ENCODE peak calls at places on chromosomes 2 and 18, in four cellular contexts. C, D, O and K are unnamed samples.

GRCh38 chr18:26002375-26002774 is 88.0 kb downstream of the SS18 start:
- DNase-seq in C (no peak), D (no peak), O (no peak), K (no peak)

GRCh38 chr2:148244593-148245292 is 223.9 kb downstream of the MBD5 start:
- DNase-seq in C (no peak), D (peak; percentile 21), O (no peak), K (no peak)

GRCh38 chr2:112811276-112811831 is 25.2 kb downstream of the IL1B start:
- DNase-seq in C (no peak), D (no peak), O (no peak), K (no peak)

GRCh38 chr2:214628091-214628490 is 181.4 kb downstream of the BARD1 start:
- DNase-seq in C (no peak), D (no peak), O (no peak), K (no peak)

GRCh38 chr2:181772334-181772733 is 92.0 kb upstream of the NEUROD1 start:
- DNase-seq in C (no peak), D (no peak), O (no peak), K (no peak)

GRCh38 chr2:212904646-212905045 is 246.8 kb downstream of the IKZF2 start:
- DNase-seq in C (no peak), D (no peak), O (no peak), K (no peak)

GRCh38 chr2:165474621-165475269 is 5.2 kb downstream of the CSRNP3 start:
- DNase-seq in C (no peak), D (no peak), O (no peak), K (no peak)

GRCh38 chr2:225040862-225041209 is 1.4 kb downstream of the DOCK10 start:
- DNase-seq in C (peak; percentile 54), D (no peak), O (no peak), K (no peak)

GRCh38 chr2:119691189-119691588 is 12.2 kb downstream of the TMEM177 start:
- DNase-seq in C (no peak), D (no peak), O (no peak), K (no peak)

GRCh38 chr2:121285926-121286325 is 924 bp upstream of the TFCP2L1 start:
- DNase-seq in C (peak; percentile 2), D (no peak), O (no peak), K (no peak)

GRCh38 chr2:99867690-99868089 is 274.7 kb downstream of the AFF3 start:
- DNase-seq in C (peak; percentile 65), D (no peak), O (no peak), K (no peak)

GRCh38 chr2:206232287-206233035 is 42.0 kb upstream of the ZDBF2 start:
- DNase-seq in C (no peak), D (no peak), O (no peak), K (no peak)

GRCh38 chr2:142825861-142826260 is 51.6 kb upstream of the KYNU start:
- DNase-seq in C (no peak), D (no peak), O (no peak), K (no peak)

GRCh38 chr18:75090336-75090735 is 118.6 kb downstream of the PTGR3 start:
- DNase-seq in C (peak; percentile 25), D (no peak), O (no peak), K (no peak)

GRCh38 chr2:115071534-115071933 is 629.1 kb downstream of the DPP10 start:
- DNase-seq in C (no peak), D (no peak), O (no peak), K (no peak)

GRCh38 chr2:144285324-144285723 is 234.6 kb downstream of the ZEB2 start:
- DNase-seq in C (no peak), D (no peak), O (no peak), K (no peak)

GRCh38 chr18:48826271-48826670 is 124.5 kb downstream of the SMAD7 start:
- DNase-seq in C (peak; percentile 35), D (no peak), O (no peak), K (no peak)

DNA sequence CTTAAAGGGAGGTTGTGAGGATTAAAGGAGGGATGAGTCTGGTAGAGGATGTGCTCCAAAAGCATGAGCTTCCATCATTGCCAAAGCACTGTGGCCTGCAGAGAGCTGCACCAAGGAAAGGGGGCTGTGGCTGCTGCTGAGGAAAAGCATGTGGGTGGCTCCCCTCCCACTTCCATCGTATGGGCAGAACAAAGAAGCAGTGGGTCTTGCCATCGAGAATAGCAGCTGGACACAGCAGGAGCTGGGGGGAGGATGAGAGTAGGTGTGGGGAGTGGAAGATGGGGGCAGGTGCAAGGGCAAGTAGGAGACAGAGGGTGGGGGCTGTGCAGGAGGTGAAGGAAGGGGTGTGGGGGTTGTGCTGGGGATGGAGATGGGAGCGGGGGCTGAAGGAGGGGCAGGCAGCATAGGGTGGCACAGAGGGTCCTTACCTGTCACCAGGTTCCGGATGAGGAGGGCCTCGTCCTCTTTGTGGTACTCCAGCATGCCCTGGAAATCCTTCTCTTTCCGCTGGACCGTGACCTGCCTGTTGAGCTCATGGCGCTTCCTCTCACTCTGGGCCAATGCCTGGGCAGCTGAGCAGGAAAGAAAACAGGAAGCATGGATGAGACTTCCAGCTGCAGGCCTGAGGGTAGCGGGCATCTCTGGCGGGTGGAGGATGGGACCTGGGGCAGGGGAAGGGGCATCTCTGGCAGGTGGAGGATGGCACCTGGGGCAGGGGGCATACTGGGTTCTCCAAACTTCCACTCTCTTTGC is 33.6 kb upstream of the ACAA2 start:
- DNase-seq in C (no peak), D (no peak), O (no peak), K (no peak)
- TF ChIP-seq POLR2A in C (no peak), D (no peak), O (no peak), K (no peak)

DNA sequence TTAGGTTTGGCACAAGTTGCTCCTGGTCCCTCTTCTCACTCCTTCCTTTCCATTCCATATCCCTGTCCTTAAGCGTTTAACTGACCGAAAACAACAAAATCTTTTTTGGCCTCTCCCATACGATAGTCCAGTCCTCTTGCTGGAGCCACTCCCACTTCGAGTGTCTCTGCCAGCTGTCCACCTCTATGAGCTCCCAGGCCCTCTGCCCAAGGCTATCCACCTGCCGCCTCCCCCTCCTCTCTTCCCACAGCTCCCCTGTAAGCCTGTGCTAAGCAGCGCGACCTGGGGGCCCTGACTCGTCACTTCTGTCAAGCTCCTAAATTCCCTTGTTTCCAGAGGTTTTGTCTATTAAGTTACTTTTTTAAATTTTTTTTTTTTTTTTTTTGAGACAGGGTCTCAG is 47.0 kb upstream of the FOSL2 start:
- DNase-seq in C (no peak), D (no peak), O (no peak), K (no peak)
- TF ChIP-seq POLR2A in C (no peak), D (no peak), O (no peak), K (no peak)

GRCh38 chr2:126776701-126777619 is 121.0 kb downstream of the GYPC start:
- DNase-seq in C (peak; percentile 91), D (peak; percentile 77), O (peak; percentile 77), K (peak; percentile 95)
- TF ChIP-seq POLR2A in C (no peak), D (no peak), O (no peak), K (no peak)

DNA sequence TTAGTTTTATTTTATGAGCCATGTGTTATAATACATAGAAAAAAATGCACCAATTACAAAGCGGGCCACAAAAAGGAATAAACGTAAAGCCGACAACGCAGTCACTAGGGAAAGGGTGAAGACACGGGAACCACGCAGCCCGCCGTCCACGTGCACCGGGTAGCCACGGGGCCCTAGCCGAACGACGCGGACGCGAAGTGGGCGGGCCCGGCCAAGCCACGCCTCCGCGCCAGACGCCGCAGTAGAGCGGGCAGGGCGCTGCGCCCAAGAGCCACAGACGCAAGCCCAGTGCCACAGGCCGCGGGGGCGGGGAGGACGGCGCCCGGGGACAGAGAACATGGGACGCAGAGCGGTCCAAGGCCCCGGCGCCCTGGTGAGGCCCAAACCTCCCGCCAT is at the start of gene DUSP28:
- DNase-seq in C (peak; percentile 97), D (peak; percentile 95), O (peak; percentile 86), K (peak; percentile 97)
- TF ChIP-seq POLR2A in C (peak; percentile 97), D (peak; percentile 91), O (peak; percentile 80), K (peak; percentile 72)

GRCh38 chr2:24922556-24922955 is 2.5 kb upstream of the ADCY3 start:
- DNase-seq in C (no peak), D (no peak), O (no peak), K (no peak)

GRCh38 chr2:24919100-24919976 is 699 bp downstream of the ADCY3 start:
- DNase-seq in C (no peak), D (peak; percentile 41), O (peak; percentile 67), K (no peak)

GRCh38 chr2:24920813-24921441 is 890 bp upstream of the ADCY3 start:
- DNase-seq in C (no peak), D (peak; percentile 42), O (no peak), K (no peak)

GRCh38 chr2:24918326-24919099 is 1.5 kb downstream of the ADCY3 start:
- DNase-seq in C (no peak), D (no peak), O (no peak), K (no peak)

GRCh38 chr2:24919977-24920812 is at the start of gene ADCY3:
- DNase-seq in C (no peak), D (peak; percentile 73), O (peak; percentile 84), K (no peak)
- TF ChIP-seq POLR2A in C (no peak), D (no peak), O (no peak), K (no peak)

GRCh38 chr2:25673170-25674002 is at the start of gene DTNB:
- DNase-seq in C (peak; percentile 88), D (peak; percentile 84), O (peak; percentile 76), K (peak; percentile 87)
- TF ChIP-seq POLR2A in C (peak; percentile 47), D (peak; percentile 64), O (no peak), K (no peak)

GRCh38 chr2:174011796-174012195 is 46.6 kb upstream of the SP3 start:
- DNase-seq in C (no peak), D (no peak), O (no peak), K (no peak)

GRCh38 chr2:174014699-174015070 is 49.5 kb upstream of the SP3 start:
- DNase-seq in C (no peak), D (no peak), O (no peak), K (no peak)

GRCh38 chr2:174012347-174013309 is 47.5 kb upstream of the SP3 start:
- DNase-seq in C (peak; percentile 76), D (no peak), O (peak; percentile 48), K (peak; percentile 94)

GRCh38 chr2:174014021-174014698 is 49.0 kb upstream of the SP3 start:
- DNase-seq in C (no peak), D (no peak), O (no peak), K (no peak)

DNA sequence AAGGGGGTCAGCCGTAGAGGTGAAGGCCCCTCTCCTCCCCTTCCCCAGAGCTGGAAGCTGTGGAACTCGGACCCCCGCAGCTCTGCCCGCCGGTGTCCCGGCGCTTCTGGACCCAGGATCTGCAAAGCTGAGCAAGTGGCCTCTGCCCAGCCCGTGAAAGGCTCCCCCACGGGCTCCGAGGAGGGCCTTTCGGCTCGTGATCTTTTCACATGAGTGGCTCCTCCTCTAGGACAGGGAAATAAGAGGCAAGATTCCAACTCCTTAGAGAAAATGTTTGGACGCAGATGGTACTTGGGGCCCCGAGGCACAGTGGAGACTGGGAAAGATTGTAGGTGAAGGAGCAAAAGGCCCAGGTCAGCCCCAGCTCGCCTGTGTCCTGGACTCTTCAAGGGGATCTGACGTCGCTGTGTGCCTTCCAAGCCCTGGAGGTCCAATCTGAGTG is 48.2 kb upstream of the SP3 start:
- DNase-seq in C (peak; percentile 68), D (no peak), O (no peak), K (no peak)
- TF ChIP-seq POLR2A in C (peak; percentile 65), D (no peak), O (no peak), K (no peak)

GRCh38 chr2:6865346-6866238 is at the start of gene CMPK2:
- DNase-seq in C (peak; percentile 84), D (peak; percentile 34), O (peak; percentile 86), K (peak; percentile 94)
- TF ChIP-seq POLR2A in C (peak; percentile 53), D (no peak), O (no peak), K (no peak)

DNA sequence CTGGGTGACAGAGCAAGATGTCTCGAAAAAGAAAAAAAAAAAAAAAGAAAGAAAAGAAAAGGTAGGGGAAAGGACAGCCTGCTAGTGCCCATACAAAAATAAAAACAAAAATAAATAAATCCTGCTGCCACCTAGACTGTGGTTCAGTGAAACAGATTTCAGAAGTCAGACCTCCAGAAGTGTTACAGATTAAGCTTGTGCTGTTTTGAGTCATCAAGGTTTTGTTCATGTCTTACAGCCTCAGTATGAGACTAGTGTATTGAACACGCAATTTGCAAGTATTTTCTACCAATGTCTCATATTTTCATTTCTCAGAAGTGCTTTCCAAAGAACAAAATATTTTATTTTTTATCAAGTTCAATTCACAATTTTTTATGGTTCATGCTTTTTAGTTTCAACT is 720.4 kb upstream of the GYPC start:
- DNase-seq in C (no peak), D (no peak), O (no peak), K (no peak)
- TF ChIP-seq POLR2A in C (no peak), D (no peak), O (no peak), K (no peak)